ENCODE peak calls at places on chromosomes 12 and 14, in five cellular contexts. One of them, this sample, is unnamed.

GRCh38 chr14:81018714-81019512 is 63.5 kb downstream of the TSHR start:
- DNase-seq in choroid plexus epithelial cell: no peak
- DNase-seq in AG09309: no peak
- DNase-seq in ovary: no peak
- DNase-seq in foreskin fibroblast: no peak
- DNase-seq in this sample: no peak

GRCh38 chr14:49915085-49915484 is 22.2 kb downstream of the ARF6 start:
- DNase-seq in choroid plexus epithelial cell: no peak
- DNase-seq in AG09309: no peak
- DNase-seq in ovary: no peak
- DNase-seq in foreskin fibroblast: no peak
- DNase-seq in this sample: no peak

GRCh38 chr14:98175436-98175835 is 1096.6 kb downstream of the BCL11B start:
- DNase-seq in choroid plexus epithelial cell: no peak
- DNase-seq in AG09309: no peak
- DNase-seq in ovary: no peak
- DNase-seq in foreskin fibroblast: no peak
- DNase-seq in this sample: no peak

GRCh38 chr12:39467432-39467870 is 24.5 kb upstream of the KIF21A start:
- DNase-seq in choroid plexus epithelial cell: peak; percentile 14
- DNase-seq in AG09309: no peak
- DNase-seq in ovary: no peak
- DNase-seq in foreskin fibroblast: peak; percentile 16
- DNase-seq in this sample: peak; percentile 50

GRCh38 chr12:109554761-109555160 is 18.5 kb downstream of the MMAB start:
- DNase-seq in choroid plexus epithelial cell: no peak
- DNase-seq in AG09309: no peak
- DNase-seq in ovary: no peak
- DNase-seq in foreskin fibroblast: no peak
- DNase-seq in this sample: no peak

GRCh38 chr12:119178544-119179334 is at the start of gene HSPB8:
- DNase-seq in choroid plexus epithelial cell: peak; percentile 79
- DNase-seq in AG09309: no peak
- DNase-seq in ovary: peak; percentile 85
- DNase-seq in foreskin fibroblast: peak; percentile 65
- DNase-seq in this sample: peak; percentile 96

GRCh38 chr12:59164226-59164625 is 243.9 kb upstream of the LRIG3 start:
- DNase-seq in choroid plexus epithelial cell: no peak
- DNase-seq in AG09309: no peak
- DNase-seq in ovary: no peak
- DNase-seq in foreskin fibroblast: no peak
- DNase-seq in this sample: peak; percentile 27

GRCh38 chr12:93090768-93091172 is 161.7 kb upstream of the EEA1 start:
- DNase-seq in choroid plexus epithelial cell: peak; percentile 83
- DNase-seq in AG09309: no peak
- DNase-seq in ovary: no peak
- DNase-seq in foreskin fibroblast: peak; percentile 83
- DNase-seq in this sample: peak; percentile 78

GRCh38 chr14:103185051-103186027 is 62.1 kb downstream of the TNFAIP2 start:
- DNase-seq in choroid plexus epithelial cell: peak; percentile 49
- DNase-seq in AG09309: no peak
- DNase-seq in ovary: no peak
- DNase-seq in foreskin fibroblast: peak; percentile 49
- DNase-seq in this sample: peak; percentile 71

GRCh38 chr12:26936559-26937442 is 980 bp downstream of the INTS13 start:
- DNase-seq in choroid plexus epithelial cell: no peak
- DNase-seq in AG09309: no peak
- DNase-seq in ovary: no peak
- DNase-seq in foreskin fibroblast: peak; percentile 11
- DNase-seq in this sample: no peak

GRCh38 chr14:77375164-77375950 is 1.5 kb downstream of the TMED8 start:
- DNase-seq in choroid plexus epithelial cell: no peak
- DNase-seq in AG09309: no peak
- DNase-seq in ovary: no peak
- DNase-seq in foreskin fibroblast: no peak
- DNase-seq in this sample: no peak
- H3K4me3 ChIP-seq in choroid plexus epithelial cell: no peak overlapping the region
- H3K4me3 ChIP-seq in AG09309: no peak overlapping the region
- H3K4me3 ChIP-seq in ovary: peak overlapping the region; percentile 91
- H3K4me3 ChIP-seq in foreskin fibroblast: peak overlapping the region; percentile 78
- H3K4me3 ChIP-seq in this sample: peak overlapping the region; percentile 88

DNA sequence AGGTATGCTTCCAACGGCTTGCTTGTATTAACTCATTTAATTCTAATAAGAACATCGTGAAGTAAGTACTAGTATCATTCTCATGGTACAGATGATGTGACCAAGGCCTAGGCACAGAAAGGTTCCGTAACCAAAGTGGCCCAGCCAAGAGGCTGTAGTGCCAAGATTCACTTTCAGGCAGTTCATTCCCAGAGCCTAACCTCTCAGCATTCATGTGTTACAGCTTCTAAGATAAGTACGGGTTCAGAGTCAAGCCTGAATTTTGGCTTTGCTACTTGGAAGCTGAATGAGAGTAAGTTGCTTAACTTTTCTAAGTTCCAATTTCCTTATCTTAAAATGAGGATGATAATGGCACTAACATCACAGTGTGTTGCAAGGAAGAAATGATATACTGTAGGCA is 379.9 kb downstream of the AEBP2 start:
- DNase-seq in choroid plexus epithelial cell: no peak
- DNase-seq in AG09309: no peak
- DNase-seq in ovary: no peak
- DNase-seq in foreskin fibroblast: no peak
- DNase-seq in this sample: peak; percentile 90
- H3K4me3 ChIP-seq in choroid plexus epithelial cell: no peak overlapping the region
- H3K4me3 ChIP-seq in AG09309: no peak overlapping the region
- H3K4me3 ChIP-seq in ovary: no peak overlapping the region
- H3K4me3 ChIP-seq in foreskin fibroblast: no peak overlapping the region
- H3K4me3 ChIP-seq in this sample: no peak overlapping the region

GRCh38 chr12:6229224-6229748 is 29.1 kb downstream of the CD9 start:
- DNase-seq in choroid plexus epithelial cell: no peak
- DNase-seq in AG09309: no peak
- DNase-seq in ovary: no peak
- DNase-seq in foreskin fibroblast: peak; percentile 59
- DNase-seq in this sample: no peak

GRCh38 chr12:6229823-6230222 is 29.6 kb downstream of the CD9 start:
- DNase-seq in choroid plexus epithelial cell: peak; percentile 54
- DNase-seq in AG09309: peak; percentile 93
- DNase-seq in ovary: peak; percentile 49
- DNase-seq in foreskin fibroblast: peak; percentile 96
- DNase-seq in this sample: peak; percentile 94

GRCh38 chr12:6231359-6232268 is 31.4 kb downstream of the CD9 start:
- DNase-seq in choroid plexus epithelial cell: peak; percentile 30
- DNase-seq in AG09309: no peak
- DNase-seq in ovary: no peak
- DNase-seq in foreskin fibroblast: peak; percentile 59
- DNase-seq in this sample: no peak

GRCh38 chr12:6228535-6229223 is 28.5 kb downstream of the CD9 start:
- DNase-seq in choroid plexus epithelial cell: no peak
- DNase-seq in AG09309: no peak
- DNase-seq in ovary: peak; percentile 33
- DNase-seq in foreskin fibroblast: peak; percentile 50
- DNase-seq in this sample: peak; percentile 31

DNA sequence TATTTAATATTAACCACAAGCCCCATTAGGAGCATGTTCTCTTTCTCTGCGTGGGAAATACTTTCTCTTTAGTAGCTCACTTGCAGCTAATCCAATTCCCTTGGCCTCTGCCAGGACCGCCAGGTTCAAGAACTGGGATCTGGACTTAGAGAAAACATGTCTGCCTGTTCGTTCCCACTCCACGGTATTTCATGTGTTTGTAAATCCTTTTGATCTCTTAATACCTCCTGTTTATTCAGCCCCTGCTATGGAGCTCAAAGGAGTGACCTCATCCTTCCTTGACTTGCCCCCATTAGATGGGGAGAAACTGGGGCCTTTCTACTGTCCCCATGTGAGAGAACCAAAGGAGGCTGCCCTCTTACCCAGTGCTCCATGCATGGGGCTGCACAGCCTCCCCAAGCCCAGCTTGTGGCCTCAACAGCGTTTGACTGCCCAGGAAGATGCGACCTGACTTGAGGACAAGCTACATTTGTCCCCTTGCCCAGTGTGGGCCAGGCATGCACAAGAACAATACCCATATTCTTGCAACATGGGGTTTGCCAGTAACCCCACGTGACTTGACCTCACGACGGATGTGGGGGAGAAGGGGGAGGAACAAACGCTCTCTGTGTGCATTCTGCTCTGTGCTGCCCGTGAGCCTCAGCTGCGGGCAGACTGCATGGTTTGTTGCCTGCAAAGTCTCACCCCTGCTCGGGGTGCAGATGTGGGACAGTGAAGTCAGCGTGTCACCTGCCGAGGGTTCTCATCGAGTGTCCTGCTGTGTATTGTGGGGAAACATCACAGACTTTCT is 30.3 kb downstream of the CD9 start:
- DNase-seq in choroid plexus epithelial cell: peak; percentile 23
- DNase-seq in AG09309: no peak
- DNase-seq in ovary: no peak
- DNase-seq in foreskin fibroblast: no peak
- DNase-seq in this sample: no peak
- H3K4me3 ChIP-seq in choroid plexus epithelial cell: no peak overlapping the region
- H3K4me3 ChIP-seq in AG09309: no peak overlapping the region
- H3K4me3 ChIP-seq in ovary: no peak overlapping the region
- H3K4me3 ChIP-seq in foreskin fibroblast: no peak overlapping the region
- H3K4me3 ChIP-seq in this sample: no peak overlapping the region

GRCh38 chr14:55103005-55103640 is 25.9 kb upstream of the LGALS3 start:
- DNase-seq in choroid plexus epithelial cell: peak; percentile 98
- DNase-seq in AG09309: peak; percentile 86
- DNase-seq in ovary: peak; percentile 80
- DNase-seq in foreskin fibroblast: peak; percentile 98
- DNase-seq in this sample: peak; percentile 96

GRCh38 chr14:55105991-55106390 is 23.1 kb upstream of the LGALS3 start:
- DNase-seq in choroid plexus epithelial cell: no peak
- DNase-seq in AG09309: no peak
- DNase-seq in ovary: no peak
- DNase-seq in foreskin fibroblast: no peak
- DNase-seq in this sample: no peak

GRCh38 chr14:55101698-55102097 is 27.4 kb upstream of the LGALS3 start:
- DNase-seq in choroid plexus epithelial cell: no peak
- DNase-seq in AG09309: no peak
- DNase-seq in ovary: no peak
- DNase-seq in foreskin fibroblast: no peak
- DNase-seq in this sample: no peak

GRCh38 chr14:55102141-55102547 is 26.9 kb upstream of the LGALS3 start:
- DNase-seq in choroid plexus epithelial cell: peak; percentile 99
- DNase-seq in AG09309: peak; percentile 100
- DNase-seq in ovary: peak; percentile 73
- DNase-seq in foreskin fibroblast: peak; percentile 100
- DNase-seq in this sample: peak; percentile 100

GRCh38 chr14:55104051-55104954 is 24.7 kb upstream of the LGALS3 start:
- DNase-seq in choroid plexus epithelial cell: no peak
- DNase-seq in AG09309: no peak
- DNase-seq in ovary: no peak
- DNase-seq in foreskin fibroblast: no peak
- DNase-seq in this sample: no peak
- H3K4me3 ChIP-seq in choroid plexus epithelial cell: no peak overlapping the region
- H3K4me3 ChIP-seq in AG09309: no peak overlapping the region
- H3K4me3 ChIP-seq in ovary: no peak overlapping the region
- H3K4me3 ChIP-seq in foreskin fibroblast: no peak overlapping the region
- H3K4me3 ChIP-seq in this sample: no peak overlapping the region

DNA sequence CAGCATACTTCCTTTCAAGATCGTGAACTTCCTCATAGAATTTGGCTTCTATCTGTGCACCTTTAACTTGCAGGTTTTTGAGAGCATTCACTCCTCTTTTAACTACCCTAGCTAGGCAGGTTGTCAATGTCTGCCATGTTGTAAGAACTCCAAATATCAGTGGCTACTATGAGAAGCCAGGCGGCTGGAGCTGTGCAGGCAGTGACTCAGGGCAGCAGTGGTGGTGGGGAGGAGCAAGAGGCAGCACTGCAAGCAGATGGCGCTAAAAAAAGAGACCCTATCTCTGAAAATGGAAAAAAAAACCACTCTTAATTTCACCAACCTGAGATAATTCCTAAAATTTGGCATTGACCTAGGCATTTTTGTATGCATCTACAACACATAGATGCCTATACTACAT is 28.5 kb downstream of the YARS2 start:
- DNase-seq in choroid plexus epithelial cell: peak; percentile 23
- DNase-seq in AG09309: no peak
- DNase-seq in ovary: no peak
- DNase-seq in foreskin fibroblast: peak; percentile 15
- DNase-seq in this sample: no peak
- H3K4me3 ChIP-seq in choroid plexus epithelial cell: no peak overlapping the region
- H3K4me3 ChIP-seq in AG09309: no peak overlapping the region
- H3K4me3 ChIP-seq in ovary: no peak overlapping the region
- H3K4me3 ChIP-seq in foreskin fibroblast: no peak overlapping the region
- H3K4me3 ChIP-seq in this sample: no peak overlapping the region

GRCh38 chr12:127820846-127821245 is 446.1 kb upstream of the TMEM132C start:
- DNase-seq in choroid plexus epithelial cell: no peak
- DNase-seq in AG09309: no peak
- DNase-seq in ovary: no peak
- DNase-seq in foreskin fibroblast: no peak
- DNase-seq in this sample: no peak
- H3K4me3 ChIP-seq in choroid plexus epithelial cell: no peak overlapping the region
- H3K4me3 ChIP-seq in AG09309: no peak overlapping the region
- H3K4me3 ChIP-seq in ovary: no peak overlapping the region
- H3K4me3 ChIP-seq in foreskin fibroblast: no peak overlapping the region
- H3K4me3 ChIP-seq in this sample: no peak overlapping the region

GRCh38 chr12:132492951-132493350 is 3.0 kb downstream of the FBRSL1 start:
- DNase-seq in choroid plexus epithelial cell: no peak
- DNase-seq in AG09309: no peak
- DNase-seq in ovary: no peak
- DNase-seq in foreskin fibroblast: no peak
- DNase-seq in this sample: no peak

GRCh38 chr12:132493482-132494178 is 3.7 kb downstream of the FBRSL1 start:
- DNase-seq in choroid plexus epithelial cell: no peak
- DNase-seq in AG09309: no peak
- DNase-seq in ovary: no peak
- DNase-seq in foreskin fibroblast: no peak
- DNase-seq in this sample: no peak

GRCh38 chr12:132491349-132491663 is 1.4 kb downstream of the FBRSL1 start:
- DNase-seq in choroid plexus epithelial cell: no peak
- DNase-seq in AG09309: no peak
- DNase-seq in ovary: no peak
- DNase-seq in foreskin fibroblast: no peak
- DNase-seq in this sample: no peak

GRCh38 chr12:132491761-132492378 is 1.9 kb downstream of the FBRSL1 start:
- DNase-seq in choroid plexus epithelial cell: no peak
- DNase-seq in AG09309: no peak
- DNase-seq in ovary: peak; percentile 27
- DNase-seq in foreskin fibroblast: no peak
- DNase-seq in this sample: no peak

GRCh38 chr12:132492522-132492921 is 2.6 kb downstream of the FBRSL1 start:
- DNase-seq in choroid plexus epithelial cell: no peak
- DNase-seq in AG09309: no peak
- DNase-seq in ovary: no peak
- DNase-seq in foreskin fibroblast: no peak
- DNase-seq in this sample: no peak
- H3K4me3 ChIP-seq in choroid plexus epithelial cell: no peak overlapping the region
- H3K4me3 ChIP-seq in AG09309: no peak overlapping the region
- H3K4me3 ChIP-seq in ovary: peak overlapping the region; percentile 56
- H3K4me3 ChIP-seq in foreskin fibroblast: no peak overlapping the region
- H3K4me3 ChIP-seq in this sample: no peak overlapping the region